ENCODE peak calls at places on chromosomes 11 and 22, in four cellular contexts. One of them, this sample, is unnamed.

GRCh38 chr22:42187646-42188045 is 57.0 kb upstream of the CYP2D6 start:
- DNase-seq in cardiac fibroblast: no peak
- DNase-seq in activated CD8-positive, alpha-beta memory T cell treated with anti-CD3 and anti-CD28 coated beads for 24 hours: no peak
- DNase-seq in NCI-H345: no peak
- DNase-seq in this sample: no peak

GRCh38 chr11:45802531-45803317 is 2.2 kb upstream of the SLC35C1 start:
- DNase-seq in cardiac fibroblast: no peak
- DNase-seq in activated CD8-positive, alpha-beta memory T cell treated with anti-CD3 and anti-CD28 coated beads for 24 hours: peak; percentile 50
- DNase-seq in NCI-H345: no peak
- DNase-seq in this sample: no peak

GRCh38 chr22:41699264-41700104 is at the start of gene MEI1:
- DNase-seq in NCI-H345: no peak
- DNase-seq in activated CD8-positive, alpha-beta memory T cell treated with anti-CD3 and anti-CD28 coated beads for 24 hours: peak; percentile 96
- DNase-seq in cardiac fibroblast: peak; percentile 78
- DNase-seq in this sample: peak; percentile 35

GRCh38 chr22:17774206-17774927 is at the start of gene BID:
- DNase-seq in cardiac fibroblast: no peak
- DNase-seq in activated CD8-positive, alpha-beta memory T cell treated with anti-CD3 and anti-CD28 coated beads for 24 hours: no peak
- DNase-seq in NCI-H345: peak; percentile 6
- DNase-seq in this sample: peak; percentile 63

GRCh38 chr11:112884012-112884767 is 77.0 kb upstream of the NCAM1 start:
- DNase-seq in NCI-H345: no peak
- DNase-seq in activated CD8-positive, alpha-beta memory T cell treated with anti-CD3 and anti-CD28 coated beads for 24 hours: no peak
- DNase-seq in cardiac fibroblast: no peak
- DNase-seq in this sample: no peak

GRCh38 chr11:113876074-113876797 is 864 bp upstream of the USP28 start:
- DNase-seq in cardiac fibroblast: no peak
- DNase-seq in activated CD8-positive, alpha-beta memory T cell treated with anti-CD3 and anti-CD28 coated beads for 24 hours: no peak
- DNase-seq in NCI-H345: no peak
- DNase-seq in this sample: no peak

GRCh38 chr11:35017528-35018342 is 101.3 kb downstream of the PDHX start:
- DNase-seq in NCI-H345: no peak
- DNase-seq in cardiac fibroblast: no peak
- DNase-seq in activated CD8-positive, alpha-beta memory T cell treated with anti-CD3 and anti-CD28 coated beads for 24 hours: no peak
- DNase-seq in this sample: no peak

GRCh38 chr22:44338183-44338812 is 25.5 kb upstream of the SHISAL1 start:
- DNase-seq in activated CD8-positive, alpha-beta memory T cell treated with anti-CD3 and anti-CD28 coated beads for 24 hours: no peak
- DNase-seq in cardiac fibroblast: no peak
- DNase-seq in NCI-H345: no peak
- DNase-seq in this sample: no peak

GRCh38 chr11:121630041-121630440 is 177.3 kb upstream of the SORL1-AS1 start:
- DNase-seq in NCI-H345: no peak
- DNase-seq in activated CD8-positive, alpha-beta memory T cell treated with anti-CD3 and anti-CD28 coated beads for 24 hours: no peak
- DNase-seq in cardiac fibroblast: peak; percentile 84
- DNase-seq in this sample: no peak

GRCh38 chr11:19259487-19260345 is 19.0 kb upstream of the E2F8 start:
- DNase-seq in cardiac fibroblast: peak; percentile 71
- DNase-seq in NCI-H345: peak; percentile 63
- DNase-seq in activated CD8-positive, alpha-beta memory T cell treated with anti-CD3 and anti-CD28 coated beads for 24 hours: peak; percentile 82
- DNase-seq in this sample: peak; percentile 77

GRCh38 chr11:120525285-120526085 is 13.9 kb downstream of the GRIK4 start:
- DNase-seq in NCI-H345: no peak
- DNase-seq in cardiac fibroblast: no peak
- DNase-seq in activated CD8-positive, alpha-beta memory T cell treated with anti-CD3 and anti-CD28 coated beads for 24 hours: no peak
- DNase-seq in this sample: peak; percentile 57

GRCh38 chr11:71307811-71308645 is 55.7 kb upstream of the SHANK2 start:
- DNase-seq in activated CD8-positive, alpha-beta memory T cell treated with anti-CD3 and anti-CD28 coated beads for 24 hours: peak; percentile 19
- DNase-seq in cardiac fibroblast: no peak
- DNase-seq in NCI-H345: no peak
- DNase-seq in this sample: no peak

This sample was measured in hepatocyte.